ENCODE peak calls at places on chromosomes 4 and X, in nine cellular contexts. Q, D, V, L, J, F, W, T and N are unnamed samples.

GRCh38 chrX:119693996-119694451 is 1.1 kb upstream of the SEPTIN6 start:
- DNase-seq in Q (peak), D (no peak), V (no peak), L (no peak), J (peak), F (no peak), W (no peak), T (peak), N (no peak)

GRCh38 chr4:139177049-139177887 is at the start of gene ELF2:
- DNase-seq in Q (peak), D (peak), V (peak), L (peak), J (peak), F (peak), W (no peak), T (peak), N (peak)

GRCh38 chr4:35772291-35772690 is 472.0 kb downstream of the ARAP2 start:
- DNase-seq in Q (no peak), D (no peak), V (no peak), L (no peak), J (no peak), F (no peak), W (no peak), T (no peak), N (no peak)

GRCh38 chr4:121243476-121243875 is 79.4 kb upstream of the TNIP3 start:
- DNase-seq in Q (no peak), D (no peak), V (no peak), L (no peak), J (no peak), F (no peak), W (no peak), T (no peak), N (no peak)

GRCh38 chr4:143597271-143597670 is 83.8 kb downstream of the SMARCA5 start:
- DNase-seq in Q (no peak), D (no peak), V (no peak), L (no peak), J (no peak), F (no peak), W (no peak), T (no peak), N (no peak)

GRCh38 chr4:5808081-5808741 is 84.7 kb downstream of the CRMP1 start:
- DNase-seq in Q (peak), D (no peak), V (no peak), L (no peak), J (no peak), F (peak), W (no peak), T (no peak), N (no peak)

GRCh38 chr4:184450045-184450444 is 24.3 kb downstream of the IRF2 start:
- DNase-seq in Q (no peak), D (no peak), V (no peak), L (no peak), J (no peak), F (no peak), W (no peak), T (no peak), N (no peak)

GRCh38 chrX:47859686-47860085 is 23.0 kb downstream of the ZNF81 start:
- DNase-seq in Q (no peak), D (no peak), V (no peak), L (no peak), J (no peak), F (no peak), W (no peak), T (no peak), N (no peak)

GRCh38 chrX:14504960-14505538 is 24.3 kb upstream of the GLRA2 start:
- DNase-seq in Q (no peak), D (no peak), V (no peak), L (no peak), J (no peak), F (no peak), W (no peak), T (no peak), N (no peak)

GRCh38 chrX:2863646-2864045 is 34.9 kb downstream of the GYG2 start:
- DNase-seq in Q (no peak), D (no peak), V (no peak), L (no peak), J (no peak), F (no peak), W (no peak), T (no peak), N (no peak)

GRCh38 chr4:112560084-112560483 is 44.1 kb upstream of the NEUROG2 start:
- DNase-seq in Q (no peak), D (no peak), V (no peak), L (no peak), J (no peak), F (no peak), W (no peak), T (no peak), N (no peak)

GRCh38 chr4:21451032-21451431 is 497.5 kb downstream of the KCNIP4 start:
- DNase-seq in Q (no peak), D (no peak), V (no peak), L (no peak), J (no peak), F (no peak), W (no peak), T (no peak), N (no peak)
- TF ChIP-seq EP300 in Q (no peak), D (no peak), V (no peak), L (no peak), J (no peak), F (no peak), W (no peak), T (no peak), N (no peak)

DNA sequence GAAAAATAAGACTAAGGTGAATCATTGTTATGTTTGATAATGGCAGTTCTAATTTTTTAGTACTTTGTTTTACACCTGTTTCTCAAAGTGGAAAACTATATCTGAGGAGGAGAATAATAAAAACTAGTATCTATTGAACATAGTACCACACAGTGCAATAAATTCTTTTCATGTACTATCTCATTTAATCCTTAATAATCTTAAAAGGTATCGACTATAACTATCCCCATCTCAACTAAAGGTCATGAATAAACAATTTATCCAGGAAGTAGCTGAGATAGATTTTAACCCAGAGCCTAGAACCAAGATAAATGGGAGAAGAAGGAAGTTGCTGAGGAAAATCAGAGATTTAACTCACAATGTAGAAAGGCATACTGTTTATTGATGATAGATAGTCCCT is 2.5 kb downstream of the CHIC2 start:
- DNase-seq in Q (no peak), D (no peak), V (no peak), L (no peak), J (no peak), F (no peak), W (no peak), T (no peak), N (no peak)
- TF ChIP-seq EP300 in Q (no peak), D (no peak), V (no peak), L (no peak), J (no peak), F (no peak), W (no peak), T (no peak), N (no peak)

GRCh38 chrX:15943393-15943792 is 88.8 kb upstream of the AP1S2 start:
- DNase-seq in Q (no peak), D (no peak), V (peak), L (no peak), J (no peak), F (no peak), W (no peak), T (no peak), N (no peak)

GRCh38 chrX:15938072-15938471 is 83.5 kb upstream of the AP1S2 start:
- DNase-seq in Q (no peak), D (no peak), V (no peak), L (no peak), J (no peak), F (no peak), W (no peak), T (no peak), N (no peak)

GRCh38 chrX:15942307-15942706 is 87.7 kb upstream of the AP1S2 start:
- DNase-seq in Q (no peak), D (no peak), V (no peak), L (no peak), J (no peak), F (no peak), W (no peak), T (no peak), N (no peak)

DNA sequence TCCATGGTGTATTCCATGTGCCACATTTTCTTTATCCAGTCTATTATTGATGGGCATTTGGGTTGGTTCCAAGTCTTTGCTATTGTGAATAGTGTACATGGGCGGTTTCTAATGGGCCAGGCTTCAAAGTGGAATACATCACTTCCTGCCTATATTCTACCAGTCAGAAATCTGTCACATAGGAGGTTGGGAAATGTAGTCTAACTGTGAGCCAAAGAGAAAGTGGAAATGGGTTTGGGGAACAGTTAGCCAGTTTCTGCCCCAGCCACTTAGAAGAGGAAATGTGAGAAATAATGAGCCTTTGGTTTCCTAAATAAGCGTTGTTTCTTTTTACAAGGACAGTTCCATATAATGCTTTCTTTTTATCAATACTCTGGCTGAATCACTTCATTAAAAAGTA is 85.1 kb upstream of the AP1S2 start:
- DNase-seq in Q (no peak), D (no peak), V (no peak), L (no peak), J (no peak), F (no peak), W (no peak), T (no peak), N (no peak)
- TF ChIP-seq EP300 in Q (no peak), D (no peak), V (no peak), L (no peak), J (no peak), F (no peak), W (no peak), T (no peak), N (no peak)

GRCh38 chr4:39715788-39716187 is 17.9 kb downstream of the UBE2K start:
- DNase-seq in Q (no peak), D (no peak), V (no peak), L (no peak), J (no peak), F (no peak), W (no peak), T (no peak), N (no peak)
- TF ChIP-seq EP300 in Q (no peak), D (no peak), V (no peak), L (no peak), J (no peak), F (no peak), W (no peak), T (no peak), N (no peak)

GRCh38 chr4:109359040-109359646 is 56.7 kb upstream of the COL25A1 start:
- DNase-seq in Q (no peak), D (no peak), V (no peak), L (no peak), J (no peak), F (no peak), W (peak), T (no peak), N (no peak)
- TF ChIP-seq EP300 in Q (no peak), D (no peak), V (no peak), L (no peak), J (no peak), F (no peak), W (no peak), T (no peak), N (no peak)